ENCODE peak calls at places on chromosomes 5 and 9, in five cellular contexts. T is HepG2, X is HCT116, R is K562, V is SK-N-SH. H is an unnamed sample.

GRCh38 chr5:81879936-81880335 is 91.9 kb upstream of the ATG10 start:
- DNase-seq in V (no peak), X (no peak), T (no peak), R (no peak), H (no peak)

GRCh38 chr5:14737309-14737708 is 72.8 kb downstream of the OTULIN start:
- DNase-seq in T (no peak), X (no peak), V (no peak), R (no peak), H (no peak)

GRCh38 chr9:137748741-137749140 is 128.8 kb upstream of the CACNA1B start:
- DNase-seq in V (no peak), T (no peak), R (no peak), X (no peak), H (no peak)

GRCh38 chr5:8720476-8720875 is 825.4 kb downstream of the SEMA5A start:
- DNase-seq in R (no peak), V (no peak), T (no peak), X (no peak), H (no peak)

GRCh38 chr9:35517136-35517535 is 27.2 kb downstream of the RUSC2 start:
- DNase-seq in R (no peak), T (peak), V (no peak), X (no peak), H (no peak)

GRCh38 chr9:37920471-37921167 is 16.7 kb upstream of the SLC25A51 start:
- DNase-seq in X (no peak), V (no peak), T (no peak), R (peak), H (no peak)

GRCh38 chr9:126049088-126049487 is 277.5 kb upstream of the MVB12B start:
- DNase-seq in T (peak), X (no peak), R (no peak), V (no peak), H (no peak)

GRCh38 chr9:11868795-11869194 is 824.4 kb upstream of the TYRP1 start:
- DNase-seq in R (no peak), V (no peak), T (no peak), X (no peak), H (no peak)

GRCh38 chr5:154473581-154474266 is 4.3 kb downstream of the HAND1 start:
- DNase-seq in R (no peak), V (no peak), X (no peak), T (no peak), H (no peak)

GRCh38 chr5:135331612-135332011 is 67.4 kb downstream of the MACROH2A1 start:
- DNase-seq in R (no peak), T (no peak), X (no peak), V (no peak), H (no peak)

GRCh38 chr9:71733176-71733575 is 35.1 kb downstream of the CEMIP2 start:
- DNase-seq in X (no peak), V (no peak), T (no peak), R (no peak), H (no peak)

GRCh38 chr9:137740311-137740710 is 121.5 kb downstream of the EHMT1 start:
- DNase-seq in X (no peak), V (peak), T (no peak), R (no peak), H (no peak)

GRCh38 chr5:102971693-102972293 is 148.1 kb downstream of the GIN1 start:
- DNase-seq in R (no peak), V (no peak), T (peak), X (peak), H (peak)

GRCh38 chr9:69307446-69308216 is 17.4 kb upstream of the ENTREP1 start:
- DNase-seq in R (no peak), X (no peak), T (no peak), V (no peak), H (no peak)

GRCh38 chr5:79746645-79747044 is 57.0 kb downstream of the CMYA5 start:
- DNase-seq in V (peak), T (no peak), X (no peak), R (no peak), H (no peak)

GRCh38 chr5:72677447-72677846 is 139.0 kb upstream of the TNPO1 start:
- DNase-seq in X (no peak), V (no peak), T (no peak), R (no peak), H (no peak)

GRCh38 chr5:108386345-108387061 is 4.6 kb upstream of the FBXL17 start:
- DNase-seq in X (no peak), V (no peak), T (peak), R (no peak), H (no peak)

GRCh38 chr5:92222449-92222848 is 839.3 kb upstream of the ARRDC3 start:
- DNase-seq in X (peak), T (no peak), R (no peak), V (no peak), H (no peak)

GRCh38 chr9:21056931-21057330 is 20.8 kb downstream of the IFNB1 start:
- DNase-seq in V (no peak), R (no peak), X (no peak), T (no peak), H (no peak)

GRCh38 chr5:10030219-10030831 is 219.4 kb downstream of the ATPSCKMT start:
- DNase-seq in T (peak), R (no peak), X (peak), V (no peak), H (no peak)

GRCh38 chr9:79689576-79689975 is 117.8 kb downstream of the TLE4 start:
- DNase-seq in V (no peak), X (no peak), R (no peak), T (no peak), H (no peak)

GRCh38 chr9:134554750-134555655 is 86.6 kb upstream of the COL5A1 start:
- DNase-seq in R (no peak), V (peak), T (no peak), X (no peak), H (no peak)

GRCh38 chr5:40273936-40274335 is 405.8 kb upstream of the PTGER4 start:
- DNase-seq in R (no peak), X (no peak), V (no peak), T (no peak), H (no peak)

GRCh38 chr5:128927644-128928043 is 37.6 kb upstream of the SLC27A6 start:
- DNase-seq in X (no peak), T (no peak), V (no peak), R (no peak), H (no peak)

DNA sequence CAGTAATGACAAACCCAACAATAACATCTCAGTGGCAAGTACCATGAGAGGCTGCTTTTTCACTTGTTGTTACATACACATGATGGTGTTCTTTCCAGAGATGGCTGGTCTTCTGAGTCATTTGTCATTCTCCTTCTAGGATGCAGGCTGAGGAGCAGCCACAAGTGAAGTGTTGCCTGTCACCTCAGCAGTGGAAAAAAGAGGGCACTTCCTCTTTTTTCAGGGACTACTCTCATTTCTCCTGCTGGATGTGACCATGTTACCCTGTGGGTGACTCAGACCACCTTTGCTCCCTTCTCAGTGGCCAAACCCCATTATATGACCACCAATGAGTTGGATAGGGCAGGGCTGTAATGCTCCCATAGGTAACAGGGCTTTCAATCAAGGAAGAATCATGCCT is 587.0 kb upstream of the ADAMTS16 start:
- DNase-seq in X (no peak), V (no peak), T (no peak), R (no peak), H (no peak)
- TF ChIP-seq JUND in X (no peak), V (no peak), T (no peak), R (no peak), H (no peak)

DNA sequence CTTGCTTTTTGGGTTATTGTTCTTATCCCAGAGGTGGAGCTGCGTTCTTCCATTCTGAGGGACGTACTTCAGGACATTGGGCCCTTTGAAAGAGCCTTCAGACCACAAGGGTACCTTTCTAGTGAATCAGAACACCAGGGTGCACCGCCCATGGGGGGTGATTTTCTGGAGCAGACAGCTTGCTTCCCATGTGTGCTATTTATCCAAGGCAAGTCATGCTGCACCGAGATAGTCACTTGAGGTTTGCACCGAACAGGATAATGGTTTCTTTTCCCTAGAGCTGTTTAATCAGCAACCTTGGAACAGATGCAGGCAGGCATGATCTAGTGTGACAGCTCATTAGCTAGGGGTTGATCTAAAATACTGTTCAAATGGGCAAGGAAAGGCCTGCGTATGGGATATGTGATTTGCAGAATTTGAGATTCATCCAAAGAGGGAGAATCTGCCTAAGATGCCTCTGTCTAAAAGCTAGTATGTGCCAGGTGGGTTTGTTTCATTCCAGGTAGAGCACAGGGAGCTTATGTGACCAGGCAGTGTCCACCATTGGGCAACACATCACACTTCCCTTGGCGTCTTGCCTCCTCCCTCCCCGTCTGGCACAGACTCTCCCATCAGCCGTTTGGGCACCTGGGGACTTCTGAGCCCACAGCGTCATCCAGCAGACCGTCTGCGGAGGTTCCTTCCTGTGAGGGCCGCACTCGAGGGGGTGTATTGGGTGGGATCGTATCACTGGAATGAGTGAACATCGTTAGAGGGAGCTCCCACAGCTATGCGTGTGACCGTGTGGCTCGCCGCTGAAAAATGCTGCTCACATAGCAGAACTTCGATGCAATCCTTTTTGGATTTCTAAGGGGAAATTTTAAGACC is 23.0 kb downstream of the ABL1 start:
- DNase-seq in V (no peak), T (no peak), R (no peak), X (no peak), H (no peak)
- TF ChIP-seq JUND in V (peak), T (no peak), R (no peak), X (no peak), H (no peak)

GRCh38 chr5:41404757-41405156 is 105.6 kb downstream of the PLCXD3 start:
- DNase-seq in T (no peak), R (no peak), V (no peak), X (no peak), H (no peak)
- TF ChIP-seq JUND in T (no peak), R (no peak), V (no peak), X (no peak), H (no peak)

GRCh38 chr9:132040808-132041207 is 38.9 kb downstream of the MED27 start:
- DNase-seq in R (no peak), V (no peak), T (no peak), X (no peak), H (no peak)

GRCh38 chr9:132036521-132036920 is 43.1 kb downstream of the MED27 start:
- DNase-seq in V (no peak), T (no peak), X (no peak), R (no peak), H (no peak)

GRCh38 chr9:132035679-132036078 is 44.0 kb downstream of the MED27 start:
- DNase-seq in V (no peak), X (no peak), T (no peak), R (no peak), H (no peak)

GRCh38 chr9:132039284-132039683 is 40.4 kb downstream of the MED27 start:
- DNase-seq in V (no peak), T (no peak), R (no peak), X (no peak), H (no peak)

GRCh38 chr9:132037470-132037869 is 42.2 kb downstream of the MED27 start:
- DNase-seq in X (no peak), R (no peak), V (no peak), T (no peak), H (no peak)
- TF ChIP-seq JUND in X (no peak), R (no peak), V (no peak), T (no peak), H (no peak)

GRCh38 chr5:149221731-149222342 is 49.8 kb upstream of the AFAP1L1 start:
- DNase-seq in V (no peak), R (no peak), X (no peak), T (no peak), H (no peak)
- TF ChIP-seq JUND in V (no peak), R (no peak), X (no peak), T (no peak), H (no peak)

GRCh38 chr5:151151793-151152192 is 5.8 kb downstream of the ANXA6 start:
- DNase-seq in V (no peak), T (no peak), R (no peak), X (no peak), H (no peak)

GRCh38 chr5:151155149-151155776 is 2.3 kb downstream of the ANXA6 start:
- DNase-seq in X (no peak), R (no peak), T (no peak), V (no peak), H (no peak)

GRCh38 chr5:151155777-151156731 is 1.5 kb downstream of the ANXA6 start:
- DNase-seq in T (peak), R (no peak), V (peak), X (no peak), H (peak)

GRCh38 chr5:151153300-151153699 is 4.3 kb downstream of the ANXA6 start:
- DNase-seq in V (no peak), X (no peak), R (no peak), T (no peak), H (no peak)

GRCh38 chr5:151153766-151154272 is 3.8 kb downstream of the ANXA6 start:
- DNase-seq in V (no peak), R (no peak), T (no peak), X (no peak), H (no peak)
- TF ChIP-seq JUND in V (no peak), R (no peak), T (no peak), X (no peak), H (no peak)

GRCh38 chr5:138466900-138467710 is 1.8 kb downstream of the EGR1 start:
- DNase-seq in V (peak), T (no peak), X (no peak), R (no peak), H (no peak)
- TF ChIP-seq JUND in V (no peak), T (no peak), X (no peak), R (no peak), H (no peak)

DNA sequence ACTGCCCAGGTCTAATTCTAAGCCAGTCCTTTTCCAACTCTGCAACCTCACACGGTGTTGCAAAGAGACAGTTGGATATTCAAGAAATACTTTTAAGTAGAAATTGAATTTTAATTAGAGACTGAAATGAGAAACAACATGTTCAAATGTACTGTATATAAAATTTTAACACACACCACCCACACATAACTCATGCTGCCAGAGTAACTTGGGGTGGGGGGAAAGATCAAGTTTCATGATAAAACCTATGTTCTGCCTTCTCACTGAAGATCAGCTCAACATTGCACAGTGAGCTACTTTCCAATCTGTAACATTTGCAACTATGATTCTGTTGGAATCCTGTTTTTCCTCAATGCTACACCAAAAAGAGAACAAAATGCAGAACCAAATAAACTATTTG is 17.5 kb downstream of the ARL15 start:
- DNase-seq in V (no peak), R (peak), T (no peak), X (no peak), H (no peak)
- TF ChIP-seq JUND in V (no peak), R (no peak), T (no peak), X (no peak), H (no peak)

GRCh38 chr5:161757223-161757622 is 71.7 kb downstream of the GABRA6 start:
- DNase-seq in V (no peak), R (no peak), T (no peak), X (no peak), H (no peak)
- TF ChIP-seq JUND in V (no peak), R (no peak), T (no peak), X (no peak), H (no peak)

DNA sequence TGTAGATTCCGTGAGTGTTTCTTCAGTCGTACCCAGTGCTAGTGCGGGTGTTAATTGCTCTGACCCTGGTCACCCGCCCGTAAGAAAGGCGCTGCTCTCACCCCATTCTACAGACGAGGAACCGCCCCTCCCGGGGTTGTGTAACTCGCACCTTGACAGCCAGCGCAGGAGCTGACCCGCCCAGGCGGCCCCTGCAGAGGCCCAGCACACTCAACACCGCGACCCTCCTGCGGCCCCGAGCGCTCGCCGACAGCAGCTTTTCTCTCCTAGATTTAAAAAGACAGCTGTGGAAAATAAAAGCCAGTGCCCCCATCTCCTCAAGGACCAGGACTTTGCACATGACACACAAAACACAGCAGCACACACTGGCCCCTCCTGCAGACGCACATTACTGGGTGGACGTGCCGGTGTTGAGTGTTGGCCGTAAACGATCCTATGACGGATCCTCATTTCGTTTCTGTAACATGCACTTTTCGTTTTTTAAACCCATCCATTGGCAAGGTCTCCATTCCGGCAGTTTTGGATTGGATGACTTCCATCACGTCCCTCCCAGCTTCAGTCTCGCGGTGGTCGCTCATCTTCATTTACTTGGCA is 22.9 kb downstream of the OR2V2 start:
- DNase-seq in X (no peak), R (peak), T (no peak), V (peak), H (no peak)
- TF ChIP-seq JUND in X (no peak), R (no peak), T (no peak), V (no peak), H (no peak)